ENCODE peak calls at places on chromosomes 16 and 17, in ten cellular contexts. C is ACHN; L is HCEC 1CT; R is EL; N is GM06990; O is DMS 273 treated with DMSO at 0.1 percent for 48 hours; F is stimulated activated CD4-positive, alpha-beta T cell treated with anti-CD3 and anti-CD28 coated beads, Interleukin-15, amount 100 ng/mL, for 24 hours; U is posterior vena cava; V is NCI-H748 treated with DMSO at 0.1 percent for 48 hours; W is GM04503. M is an unnamed sample.

GRCh38 chr17:21370430-21370829 is 5.7 kb upstream of the KCNJ12 start:
- DNase-seq in W (no peak), L (no peak), O (no peak), N (no peak), F (no peak), V (no peak), U (no peak), R (no peak), C (no peak), M (no peak)

GRCh38 chr17:6120351-6120750 is 50.2 kb downstream of the WSCD1 start:
- DNase-seq in F (no peak), U (no peak), R (no peak), O (no peak), W (no peak), L (no peak), V (no peak), C (no peak), N (no peak), M (no peak)

GRCh38 chr16:3193221-3194212 is 5.5 kb downstream of the OR1F1 start:
- DNase-seq in C (no peak), V (no peak), U (no peak), R (no peak), F (no peak), W (no peak), N (no peak), L (no peak), O (peak), M (no peak)

GRCh38 chr17:63439682-63440081 is 6.4 kb downstream of the CYB561 start:
- DNase-seq in F (no peak), R (peak), U (no peak), L (no peak), N (no peak), V (no peak), W (peak), O (no peak), C (no peak), M (peak)

GRCh38 chr17:44108440-44109311 is 14.8 kb downstream of the HDAC5 start:
- DNase-seq in W (peak), U (peak), V (no peak), O (no peak), F (no peak), N (no peak), R (peak), L (peak), C (peak), M (peak)

GRCh38 chr16:20628213-20628612 is 52.0 kb upstream of the ACSM2B start:
- DNase-seq in L (no peak), C (no peak), N (no peak), F (no peak), V (no peak), W (no peak), R (no peak), U (no peak), O (no peak), M (no peak)

GRCh38 chr17:49798182-49798581 is 9.7 kb downstream of the KAT7 start:
- DNase-seq in U (no peak), W (no peak), N (no peak), L (peak), O (no peak), C (no peak), R (peak), V (no peak), F (no peak), M (peak)

GRCh38 chr17:35773674-35774425 is 13.2 kb downstream of the C17orf50 start:
- DNase-seq in U (no peak), L (no peak), C (no peak), N (no peak), R (no peak), F (no peak), O (no peak), V (no peak), W (no peak), M (no peak)

GRCh38 chr16:85080923-85081498 is 31.3 kb downstream of the CIBAR2 start:
- DNase-seq in V (no peak), L (no peak), U (no peak), F (no peak), W (no peak), O (peak), R (no peak), N (no peak), C (no peak), M (no peak)

GRCh38 chr16:22375117-22375962 is 921 bp upstream of the CDR2 start:
- DNase-seq in W (no peak), F (no peak), U (no peak), V (no peak), L (no peak), O (no peak), C (no peak), R (no peak), N (no peak), M (peak)

GRCh38 chr16:799948-800833 is at the start of gene GNG13:
- DNase-seq in U (no peak), L (no peak), R (no peak), V (no peak), F (no peak), W (no peak), C (no peak), O (no peak), N (no peak), M (peak)

GRCh38 chr17:28717578-28718316 is at the start of gene RAB34:
- DNase-seq in L (peak), V (no peak), O (peak), C (peak), W (no peak), R (peak), F (peak), U (peak), N (peak), M (peak)

GRCh38 chr17:7077911-7078546 is 2.0 kb downstream of the CLEC10A start:
- DNase-seq in R (no peak), V (no peak), F (no peak), O (no peak), N (no peak), C (no peak), U (no peak), W (no peak), L (no peak), M (no peak)

GRCh38 chr17:61393904-61394629 is 5.6 kb upstream of the TBX2 start:
- DNase-seq in F (peak), C (no peak), W (no peak), R (peak), O (peak), U (no peak), L (no peak), N (no peak), V (no peak), M (peak)

GRCh38 chr16:2019500-2019899 is at the start of gene NPW:
- DNase-seq in N (no peak), C (no peak), R (no peak), V (no peak), W (no peak), U (no peak), L (no peak), O (no peak), F (peak), M (peak)

GRCh38 chr17:31433091-31433790 is 41.8 kb downstream of the RAB11FIP4 start:
- DNase-seq in L (no peak), R (no peak), F (peak), O (no peak), N (no peak), C (no peak), W (no peak), U (no peak), V (no peak), M (no peak)